ENCODE peak calls at places on chromosomes 13 and 19, in six cellular contexts. C is H1, M is K562, Y is WTC11, U is A549, D is HCT116. W is an unnamed sample.
A peak's percentile ranks its signal among the peaks of the same experiment; 100 is the strongest.

GRCh38 chr13:73922728-73923393 is 211.3 kb downstream of the KLF12 start:
- DNase-seq in C (no peak), M (no peak), Y (no peak), U (no peak), D (no peak), W (peak; percentile 39)

GRCh38 chr19:49895566-49896297 is 955 bp downstream of the IL4I1 start:
- DNase-seq in C (no peak), M (no peak), Y (no peak), U (no peak), D (no peak), W (no peak)

GRCh38 chr19:44142014-44142523 is 715 bp downstream of the ZNF234 start:
- DNase-seq in C (no peak), M (peak; percentile 14), Y (no peak), U (no peak), D (no peak), W (no peak)

GRCh38 chr13:73138276-73138950 is 79.6 kb downstream of the KLF5 start:
- DNase-seq in C (no peak), M (no peak), Y (no peak), U (peak; percentile 81), D (no peak), W (no peak)

GRCh38 chr19:6181119-6181518 is 45.7 kb downstream of the ACSBG2 start:
- DNase-seq in C (no peak), M (no peak), Y (no peak), U (no peak), D (no peak), W (no peak)

GRCh38 chr19:19217110-19217509 is 5.4 kb downstream of the NCAN start:
- DNase-seq in C (no peak), M (peak; percentile 70), Y (no peak), U (peak; percentile 78), D (peak; percentile 75), W (peak; percentile 66)

GRCh38 chr13:41001695-41002094 is 17.4 kb downstream of the ELF1 start:
- DNase-seq in C (no peak), M (no peak), Y (no peak), U (no peak), D (no peak), W (no peak)

GRCh38 chr19:31349160-31349881 is at the start of gene TSHZ3:
- DNase-seq in C (no peak), M (peak; percentile 49), Y (peak; percentile 82), U (peak; percentile 78), D (no peak), W (peak; percentile 89)

GRCh38 chr13:109971006-109971744 is 184.8 kb upstream of the IRS2 start:
- DNase-seq in C (no peak), M (no peak), Y (no peak), U (no peak), D (no peak), W (no peak)

GRCh38 chr19:18223860-18224524 is 2.2 kb downstream of the PDE4C start:
- DNase-seq in C (no peak), M (peak; percentile 94), Y (peak; percentile 95), U (peak; percentile 79), D (peak; percentile 49), W (peak; percentile 89)

GRCh38 chr13:109973279-109973678 is 186.9 kb upstream of the IRS2 start:
- DNase-seq in C (no peak), M (no peak), Y (no peak), U (no peak), D (no peak), W (no peak)

GRCh38 chr13:48110930-48111721 is 16.2 kb upstream of the MED4 start:
- DNase-seq in C (no peak), M (no peak), Y (no peak), U (no peak), D (no peak), W (no peak)

GRCh38 chr13:99083976-99084375 is 106.1 kb upstream of the DOCK9 start:
- DNase-seq in C (no peak), M (no peak), Y (no peak), U (no peak), D (no peak), W (no peak)

GRCh38 chr19:33517922-33518321 is 3.7 kb downstream of the PEPD start:
- DNase-seq in C (no peak), M (no peak), Y (no peak), U (no peak), D (no peak), W (no peak)

GRCh38 chr19:33513424-33513823 is 8.2 kb downstream of the PEPD start:
- DNase-seq in C (no peak), M (no peak), Y (no peak), U (no peak), D (no peak), W (no peak)

GRCh38 chr19:33515921-33516320 is 5.7 kb downstream of the PEPD start:
- DNase-seq in C (no peak), M (no peak), Y (no peak), U (no peak), D (no peak), W (no peak)

GRCh38 chr19:33512580-33513137 is 8.9 kb downstream of the PEPD start:
- DNase-seq in C (no peak), M (no peak), Y (no peak), U (no peak), D (no peak), W (no peak)

DNA sequence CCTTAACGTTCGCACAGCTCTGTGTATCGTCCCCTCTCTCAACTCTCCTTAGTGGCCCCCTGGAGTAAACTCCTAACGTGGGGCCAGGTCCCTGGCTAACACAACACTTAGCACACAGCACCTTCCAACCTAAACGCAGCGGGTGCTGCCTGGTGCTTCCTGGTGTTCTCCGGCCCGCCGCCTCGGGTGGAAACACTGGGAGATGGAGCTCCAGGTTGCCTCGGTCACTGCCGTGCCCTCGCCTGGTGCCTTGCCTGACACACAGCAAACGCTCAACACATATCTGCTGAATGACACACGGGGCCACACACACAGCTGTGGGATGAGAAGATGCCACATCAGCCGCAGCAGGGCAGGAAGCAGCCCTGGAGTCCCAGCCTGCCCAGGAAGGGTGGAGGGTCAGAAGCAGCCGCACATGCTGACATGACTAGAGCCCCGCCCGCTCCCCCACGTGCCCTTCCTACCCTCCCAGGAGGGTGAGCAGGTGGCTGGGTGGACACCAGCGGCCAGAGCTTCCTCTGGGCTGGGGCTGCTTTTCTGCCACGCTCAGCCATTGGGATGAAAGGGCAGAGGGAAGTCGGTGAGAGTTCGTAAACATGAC is 6.6 kb downstream of the PEPD start:
- DNase-seq in C (no peak), M (no peak), Y (no peak), U (no peak), D (no peak), W (no peak)
- TF ChIP-seq MAX in C (no peak), M (no peak), Y (no peak), U (no peak), D (no peak), W (no peak)

DNA sequence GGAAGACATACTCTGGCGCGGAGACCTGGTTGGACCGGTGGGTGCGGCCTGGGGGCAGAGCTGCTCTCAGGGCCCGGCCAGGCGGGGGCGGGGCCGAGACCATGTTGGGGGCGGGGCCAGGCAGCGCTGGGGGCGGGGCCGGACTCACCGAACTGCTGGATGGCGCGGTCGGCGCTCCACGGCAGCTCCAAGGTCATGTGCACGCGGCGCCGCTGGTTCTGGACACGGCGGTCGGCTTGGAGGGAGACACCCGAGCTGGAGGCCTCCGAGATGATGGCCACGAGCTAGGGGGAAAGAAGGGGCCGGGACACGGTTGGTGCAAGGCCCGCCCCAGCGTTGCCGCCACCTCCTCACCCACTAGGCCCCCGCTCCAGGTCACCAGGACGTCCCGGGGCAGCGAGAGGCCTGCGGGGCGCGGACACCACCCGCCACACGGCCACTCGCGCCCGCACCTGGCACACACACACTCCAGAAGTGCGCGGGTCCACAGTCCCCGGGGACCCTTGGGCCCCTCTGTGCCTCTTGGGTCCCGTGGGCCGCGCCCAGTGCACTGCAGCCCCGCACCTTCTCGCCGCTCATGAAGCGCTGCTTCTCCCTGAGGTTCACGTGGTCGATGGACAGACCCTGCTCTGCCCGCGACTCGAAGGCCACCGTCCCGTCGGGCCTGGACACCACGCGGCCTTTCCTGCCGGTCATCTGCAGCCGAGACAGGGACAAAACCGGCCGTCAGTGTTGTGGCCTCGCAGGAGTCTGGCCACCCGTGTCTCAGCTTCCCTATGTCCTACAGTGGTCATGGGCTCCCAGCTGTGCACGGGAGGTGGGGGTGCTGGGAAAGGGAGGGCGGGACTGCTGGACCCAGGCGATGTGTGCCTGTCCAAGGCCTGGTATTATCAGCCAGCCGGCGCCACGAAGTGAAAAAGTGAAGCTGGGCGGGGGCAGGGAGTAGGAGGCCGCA is 8.7 kb downstream of the GPX4 start:
- DNase-seq in C (no peak), M (peak; percentile 87), Y (peak; percentile 84), U (no peak), D (no peak), W (peak; percentile 79)
- TF ChIP-seq MAX in C (no peak), M (peak; percentile 68), Y (peak; percentile 20), U (no peak), D (no peak), W (no peak)

GRCh38 chr13:104586010-104586746 is 1520.0 kb upstream of the SLC10A2 start:
- DNase-seq in C (no peak), M (no peak), Y (no peak), U (no peak), D (peak; percentile 18), W (no peak)
- TF ChIP-seq MAX in C (no peak), M (no peak), Y (no peak), U (no peak), D (no peak), W (no peak)

GRCh38 chr19:16849168-16849567 is 20.0 kb downstream of the SIN3B start:
- DNase-seq in C (no peak), M (no peak), Y (no peak), U (peak; percentile 58), D (no peak), W (no peak)
- TF ChIP-seq MAX in C (no peak), M (no peak), Y (no peak), U (peak; percentile 15), D (no peak), W (no peak)

GRCh38 chr19:48770734-48771472 is 15.6 kb downstream of the FGF21 start:
- DNase-seq in C (no peak), M (no peak), Y (no peak), U (no peak), D (no peak), W (no peak)

GRCh38 chr19:48772503-48772953 is 17.2 kb downstream of the FGF21 start:
- DNase-seq in C (no peak), M (no peak), Y (no peak), U (no peak), D (no peak), W (no peak)

GRCh38 chr19:48768989-48769713 is 13.8 kb downstream of the FGF21 start:
- DNase-seq in C (no peak), M (no peak), Y (no peak), U (no peak), D (no peak), W (no peak)

DNA sequence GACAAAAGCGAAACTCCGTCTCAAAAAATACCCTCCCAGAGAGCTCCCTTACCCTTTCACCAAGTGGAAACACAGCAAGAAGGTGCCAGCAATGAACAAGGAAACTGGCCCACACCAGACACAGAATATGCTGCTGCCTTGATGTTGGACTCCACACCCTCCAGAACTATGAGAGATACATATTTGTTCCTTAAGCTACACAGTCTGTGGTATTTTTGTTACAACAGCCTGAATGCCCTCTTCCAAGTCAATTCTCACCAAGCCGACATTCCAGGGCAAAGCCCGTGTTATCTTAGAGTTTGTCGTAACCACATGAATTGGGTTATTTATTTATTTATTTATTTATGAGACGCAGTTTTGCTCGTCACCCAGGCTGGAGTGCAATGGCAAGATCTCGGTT is 14.9 kb downstream of the FGF21 start:
- DNase-seq in C (no peak), M (no peak), Y (no peak), U (no peak), D (no peak), W (no peak)
- TF ChIP-seq MAX in C (no peak), M (no peak), Y (no peak), U (no peak), D (no peak), W (no peak)

GRCh38 chr13:20901668-20902437 is 693 bp downstream of the XPO4 start:
- DNase-seq in C (no peak), M (peak; percentile 15), Y (peak; percentile 28), U (peak; percentile 42), D (peak; percentile 15), W (peak; percentile 47)
- TF ChIP-seq MAX in C (peak; percentile 75), M (peak; percentile 86), Y (peak; percentile 35), U (peak; percentile 93), D (peak; percentile 62), W (peak; percentile 86)